ENCODE peak calls at places on chromosome 15, in five cellular contexts. One of them, this sample, is unnamed.

GRCh38 chr15:74568594-74568993 is 27.6 kb downstream of the ARID3B start:
- DNase-seq in C1 segment of cervical spinal cord: no peak
- DNase-seq in NCI-H345: no peak
- DNase-seq in activated naive CD8-positive, alpha-beta T cell treated with anti-CD3 and anti-CD28 coated beads, Interleukin-2, amount 50 U/mL, for 24 hours: no peak
- DNase-seq in head of caudate nucleus: no peak
- DNase-seq in this sample: no peak

GRCh38 chr15:88835646-88836045 is 32.4 kb downstream of the ACAN start:
- DNase-seq in C1 segment of cervical spinal cord: no peak
- DNase-seq in NCI-H345: no peak
- DNase-seq in activated naive CD8-positive, alpha-beta T cell treated with anti-CD3 and anti-CD28 coated beads, Interleukin-2, amount 50 U/mL, for 24 hours: no peak
- DNase-seq in head of caudate nucleus: no peak
- DNase-seq in this sample: no peak

GRCh38 chr15:81295466-81296145 is 28.3 kb downstream of the STARD5 start:
- DNase-seq in C1 segment of cervical spinal cord: no peak
- DNase-seq in NCI-H345: no peak
- DNase-seq in activated naive CD8-positive, alpha-beta T cell treated with anti-CD3 and anti-CD28 coated beads, Interleukin-2, amount 50 U/mL, for 24 hours: no peak
- DNase-seq in head of caudate nucleus: no peak
- DNase-seq in this sample: no peak

GRCh38 chr15:90959894-90960293 is 5.2 kb downstream of the RCCD1 start:
- DNase-seq in C1 segment of cervical spinal cord: peak
- DNase-seq in NCI-H345: no peak
- DNase-seq in activated naive CD8-positive, alpha-beta T cell treated with anti-CD3 and anti-CD28 coated beads, Interleukin-2, amount 50 U/mL, for 24 hours: no peak
- DNase-seq in head of caudate nucleus: peak
- DNase-seq in this sample: peak

GRCh38 chr15:25345943-25346342 is 92.9 kb downstream of the UBE3A start:
- DNase-seq in C1 segment of cervical spinal cord: peak
- DNase-seq in NCI-H345: no peak
- DNase-seq in activated naive CD8-positive, alpha-beta T cell treated with anti-CD3 and anti-CD28 coated beads, Interleukin-2, amount 50 U/mL, for 24 hours: no peak
- DNase-seq in head of caudate nucleus: peak
- DNase-seq in this sample: peak

GRCh38 chr15:28912422-28912821 is 26.6 kb downstream of the APBA2 start:
- DNase-seq in C1 segment of cervical spinal cord: no peak
- DNase-seq in NCI-H345: no peak
- DNase-seq in activated naive CD8-positive, alpha-beta T cell treated with anti-CD3 and anti-CD28 coated beads, Interleukin-2, amount 50 U/mL, for 24 hours: no peak
- DNase-seq in head of caudate nucleus: peak
- DNase-seq in this sample: no peak

GRCh38 chr15:74311734-74312444 is 55.6 kb downstream of the CYP11A1 start:
- DNase-seq in C1 segment of cervical spinal cord: no peak
- DNase-seq in NCI-H345: peak
- DNase-seq in activated naive CD8-positive, alpha-beta T cell treated with anti-CD3 and anti-CD28 coated beads, Interleukin-2, amount 50 U/mL, for 24 hours: no peak
- DNase-seq in head of caudate nucleus: no peak
- DNase-seq in this sample: no peak

GRCh38 chr15:96243701-96244100 is 86.8 kb upstream of the NR2F2 start:
- DNase-seq in C1 segment of cervical spinal cord: no peak
- DNase-seq in NCI-H345: no peak
- DNase-seq in activated naive CD8-positive, alpha-beta T cell treated with anti-CD3 and anti-CD28 coated beads, Interleukin-2, amount 50 U/mL, for 24 hours: no peak
- DNase-seq in head of caudate nucleus: no peak
- DNase-seq in this sample: no peak

GRCh38 chr15:52292780-52293392 is 2.7 kb downstream of the MYO5C start:
- DNase-seq in C1 segment of cervical spinal cord: no peak
- DNase-seq in NCI-H345: no peak
- DNase-seq in activated naive CD8-positive, alpha-beta T cell treated with anti-CD3 and anti-CD28 coated beads, Interleukin-2, amount 50 U/mL, for 24 hours: no peak
- DNase-seq in head of caudate nucleus: no peak
- DNase-seq in this sample: no peak

GRCh38 chr15:31084176-31084575 is 17.3 kb downstream of the TRPM1 start:
- DNase-seq in C1 segment of cervical spinal cord: no peak
- DNase-seq in NCI-H345: no peak
- DNase-seq in activated naive CD8-positive, alpha-beta T cell treated with anti-CD3 and anti-CD28 coated beads, Interleukin-2, amount 50 U/mL, for 24 hours: no peak
- DNase-seq in head of caudate nucleus: no peak
- DNase-seq in this sample: no peak

This sample was measured in putamen.